ENCODE peak calls at places on chromosomes 7 and 10, in eight cellular contexts. M is HCT116, A is mammary epithelial cell, L is Karpas-422, R is fibroblast of lung, N is neuronal stem cell, E is hepatocyte, Z is SK-N-SH. U is an unnamed sample.

GRCh38 chr7:24508301-24508700 is 65.0 kb upstream of the PALS2 start:
- DNase-seq in E (peak; percentile 17), N (no peak), R (no peak), L (no peak), A (no peak), M (no peak), Z (no peak), U (no peak)

GRCh38 chr7:91149518-91149917 is 114.7 kb upstream of the FZD1 start:
- DNase-seq in N (no peak), L (no peak), M (no peak), A (no peak), E (no peak), Z (peak; percentile 58), R (no peak), U (no peak)

GRCh38 chr10:52818019-52818418 is 45.4 kb upstream of the MBL2 start:
- DNase-seq in R (peak; percentile 39), N (peak; percentile 46), Z (peak; percentile 6), A (peak; percentile 79), M (peak; percentile 41), E (peak; percentile 79), L (peak; percentile 82), U (peak; percentile 15)

GRCh38 chr7:51428226-51428887 is 111.7 kb upstream of the COBL start:
- DNase-seq in Z (no peak), E (peak; percentile 46), M (peak; percentile 19), L (peak; percentile 43), A (no peak), N (no peak), R (no peak), U (no peak)

GRCh38 chr7:4052126-4052525 is 630.0 kb upstream of the FOXK1 start:
- DNase-seq in N (no peak), L (no peak), E (no peak), M (no peak), Z (peak; percentile 91), R (no peak), A (no peak), U (no peak)

GRCh38 chr10:104548090-104548489 is 93.0 kb upstream of the SORCS3 start:
- DNase-seq in A (peak; percentile 25), Z (no peak), N (peak; percentile 31), R (peak; percentile 32), E (peak; percentile 35), L (no peak), M (no peak), U (no peak)

GRCh38 chr10:123549761-123550454 is 116.2 kb upstream of the GPR26 start:
- DNase-seq in A (no peak), L (no peak), R (no peak), M (no peak), Z (no peak), E (no peak), N (no peak), U (no peak)

GRCh38 chr10:79268717-79269116 is 78.6 kb upstream of the PPIF start:
- DNase-seq in E (no peak), L (no peak), R (no peak), N (no peak), A (no peak), Z (no peak), M (no peak), U (no peak)

GRCh38 chr7:155663942-155664341 is 19.5 kb downstream of the RBM33 start:
- DNase-seq in M (no peak), E (no peak), A (no peak), R (no peak), Z (no peak), N (no peak), L (no peak), U (no peak)

GRCh38 chr7:33107136-33108066 is 1.8 kb downstream of the RP9 start:
- DNase-seq in L (peak; percentile 74), R (peak; percentile 42), A (peak; percentile 54), N (peak; percentile 38), M (no peak), E (peak; percentile 64), Z (peak; percentile 62), U (peak; percentile 61)

GRCh38 chr7:157744786-157745601 is 408.2 kb downstream of the DNAJB6 start:
- DNase-seq in N (no peak), E (no peak), M (no peak), L (no peak), A (no peak), Z (no peak), R (no peak), U (no peak)

GRCh38 chr7:127922661-127923060 is 108.6 kb downstream of the LRRC4 start:
- DNase-seq in A (no peak), N (no peak), L (no peak), R (no peak), E (no peak), Z (no peak), M (no peak), U (no peak)

GRCh38 chr10:23558361-23558799 is 119.5 kb downstream of the OTUD1 start:
- DNase-seq in R (no peak), M (no peak), L (no peak), E (no peak), N (no peak), Z (no peak), A (peak; percentile 27), U (no peak)

GRCh38 chr7:50940621-50941020 is 157.9 kb upstream of the GRB10 start:
- DNase-seq in M (no peak), Z (no peak), E (no peak), L (no peak), R (peak; percentile 61), N (no peak), A (peak; percentile 11), U (no peak)

GRCh38 chr10:113941140-113941539 is 86.7 kb downstream of the NHLRC2 start:
- DNase-seq in L (no peak), N (no peak), M (no peak), R (no peak), E (no peak), Z (no peak), A (no peak), U (no peak)

GRCh38 chr7:70042533-70042932 is 444.3 kb downstream of the AUTS2 start:
- DNase-seq in E (peak; percentile 44), N (no peak), R (peak; percentile 56), L (no peak), M (no peak), Z (peak; percentile 31), A (peak; percentile 11), U (no peak)

GRCh38 chr10:70571236-70571635 is 31.3 kb downstream of the PRF1 start:
- DNase-seq in A (no peak), Z (no peak), E (no peak), N (no peak), R (no peak), L (no peak), M (no peak), U (no peak)

GRCh38 chr10:18523025-18523424 is 128.4 kb downstream of the NSUN6 start:
- DNase-seq in N (no peak), A (peak; percentile 3), E (no peak), Z (no peak), R (peak; percentile 19), L (no peak), M (no peak), U (no peak)

GRCh38 chr10:6151087-6151977 is 51.4 kb upstream of the PFKFB3 start:
- DNase-seq in N (no peak), R (peak; percentile 53), L (peak; percentile 80), A (no peak), E (peak; percentile 74), Z (peak; percentile 56), M (no peak), U (no peak)

GRCh38 chr7:12434012-12434642 is 30.5 kb upstream of the VWDE start:
- DNase-seq in A (no peak), Z (peak; percentile 29), M (no peak), N (no peak), E (no peak), L (peak; percentile 44), R (no peak), U (no peak)

GRCh38 chr7:97771576-97771975 is 39.7 kb downstream of the TAC1 start:
- DNase-seq in R (no peak), E (no peak), N (no peak), M (no peak), Z (no peak), L (no peak), A (no peak), U (no peak)

GRCh38 chr7:94054130-94054529 is 50.0 kb upstream of the BET1 start:
- DNase-seq in R (peak; percentile 79), E (no peak), N (no peak), L (no peak), A (no peak), M (no peak), Z (no peak), U (no peak)

GRCh38 chr7:94053532-94053931 is 49.4 kb upstream of the BET1 start:
- DNase-seq in R (no peak), M (no peak), A (no peak), L (no peak), Z (no peak), N (no peak), E (no peak), U (no peak)

GRCh38 chr7:94056796-94057207 is 52.6 kb upstream of the BET1 start:
- DNase-seq in E (no peak), M (no peak), L (no peak), A (peak; percentile 88), N (no peak), R (peak; percentile 98), Z (no peak), U (no peak)

GRCh38 chr7:94057955-94058354 is 53.8 kb upstream of the BET1 start:
- DNase-seq in E (no peak), L (no peak), M (no peak), R (no peak), N (no peak), Z (no peak), A (no peak), U (no peak)

GRCh38 chr7:94055963-94056362 is 51.8 kb upstream of the BET1 start:
- DNase-seq in N (no peak), M (no peak), Z (no peak), R (peak; percentile 76), A (no peak), E (no peak), L (no peak), U (no peak)
- H2AFZ ChIP-seq in N (peak overlapping the region; percentile 22), M (no peak overlapping the region), Z (no peak overlapping the region), R (no peak overlapping the region), A (peak overlapping the region; percentile 33), E (no peak overlapping the region), L (no peak overlapping the region), U (no peak overlapping the region)

DNA sequence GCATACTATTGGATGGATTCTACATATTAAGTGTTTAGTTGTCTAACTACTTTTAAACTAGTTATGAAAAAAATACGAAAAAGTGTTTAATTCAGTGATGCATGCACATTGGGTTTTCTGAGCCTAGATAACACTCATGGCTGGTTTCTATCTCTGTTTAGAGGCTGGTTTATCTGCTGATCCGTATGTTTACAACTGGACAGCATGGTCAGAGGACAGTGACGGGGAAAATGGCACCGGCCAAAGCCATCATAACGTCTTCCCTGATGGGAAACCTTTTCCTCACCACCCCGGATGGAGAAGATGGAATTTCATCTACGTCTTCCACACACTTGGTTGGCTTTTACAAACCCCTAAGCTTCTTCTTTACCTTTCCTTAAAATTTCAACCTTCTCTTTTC is 10.2 kb downstream of the GPNMB start:
- DNase-seq in E (no peak), L (no peak), Z (no peak), A (no peak), R (no peak), M (no peak), N (no peak), U (no peak)
- H2AFZ ChIP-seq in E (no peak overlapping the region), L (no peak overlapping the region), Z (no peak overlapping the region), A (no peak overlapping the region), R (no peak overlapping the region), M (no peak overlapping the region), N (no peak overlapping the region), U (no peak overlapping the region)

GRCh38 chr7:2242541-2243482 is 786 bp downstream of the NUDT1 start:
- DNase-seq in R (peak; percentile 29), A (peak; percentile 32), L (peak; percentile 75), M (no peak), E (no peak), N (no peak), Z (no peak), U (peak; percentile 42)
- H2AFZ ChIP-seq in R (peak overlapping the region; percentile 73), A (peak overlapping the region; percentile 94), L (peak overlapping the region; percentile 87), M (no peak overlapping the region), E (peak overlapping the region; percentile 94), N (peak overlapping the region; percentile 99), Z (peak overlapping the region; percentile 83), U (peak overlapping the region; percentile 94)

GRCh38 chr10:56537984-56538383 is 176.9 kb upstream of the ZWINT start:
- DNase-seq in E (peak; percentile 18), N (no peak), A (peak; percentile 94), R (peak; percentile 83), Z (no peak), M (no peak), L (no peak), U (no peak)
- H2AFZ ChIP-seq in E (no peak overlapping the region), N (no peak overlapping the region), A (no peak overlapping the region), R (no peak overlapping the region), Z (no peak overlapping the region), M (no peak overlapping the region), L (no peak overlapping the region), U (no peak overlapping the region)

U was measured in DND-41.